ENCODE peak calls at places on chromosomes 2 and 18, in eight cellular contexts. P is cardiac muscle cell, Q is IMR-90, B is lower lobe of right lung, T is right lobe of liver, G is GM23338, A is ascending aorta, U is HCT116. N is an unnamed sample.

GRCh38 chr2:199457147-199458016 is at the start of gene SATB2:
- DNase-seq in Q (peak), T (no peak), A (no peak), B (peak), G (no peak), P (peak), U (peak), N (peak)

GRCh38 chr2:235343156-235343774 is 150.6 kb upstream of the AGAP1 start:
- DNase-seq in P (no peak), U (no peak), B (no peak), Q (no peak), G (no peak), T (no peak), A (no peak), N (no peak)

GRCh38 chr2:199131256-199131655 is 326.5 kb downstream of the SATB2 start:
- DNase-seq in B (no peak), A (no peak), U (no peak), P (peak), T (no peak), G (peak), Q (no peak), N (no peak)

GRCh38 chr2:127453392-127454171 is 35.4 kb downstream of the PROC start:
- DNase-seq in G (peak), T (no peak), B (no peak), A (no peak), Q (no peak), U (no peak), P (peak), N (no peak)

GRCh38 chr2:30514134-30514860 is 67.3 kb downstream of the LCLAT1 start:
- DNase-seq in A (no peak), G (peak), Q (peak), U (no peak), P (peak), B (no peak), T (no peak), N (no peak)

GRCh38 chr18:67483237-67483636 is 33.3 kb downstream of the DSEL start:
- DNase-seq in Q (no peak), A (no peak), G (no peak), B (no peak), U (no peak), T (peak), P (no peak), N (no peak)

GRCh38 chr2:26400723-26401122 is 997 bp upstream of the DRC1 start:
- DNase-seq in T (no peak), B (no peak), Q (no peak), U (no peak), P (no peak), G (no peak), A (no peak), N (peak)

GRCh38 chr2:218733615-218734021 is 23.0 kb downstream of the TTLL4 start:
- DNase-seq in G (no peak), U (no peak), B (peak), Q (peak), A (peak), P (no peak), T (peak), N (no peak)

GRCh38 chr2:9002637-9003365 is 683 bp downstream of the MBOAT2 start:
- DNase-seq in T (peak), Q (no peak), B (peak), A (no peak), U (no peak), G (peak), P (peak), N (peak)

GRCh38 chr2:237735762-237736161 is 62.8 kb upstream of the RBM44 start:
- DNase-seq in U (no peak), G (no peak), T (no peak), P (no peak), B (no peak), A (no peak), Q (no peak), N (no peak)

GRCh38 chr18:63444567-63444966 is 22.3 kb upstream of the VPS4B start:
- DNase-seq in G (no peak), A (no peak), Q (peak), U (no peak), P (no peak), T (no peak), B (no peak), N (peak)

GRCh38 chr2:28695245-28695647 is 56.4 kb upstream of the PPP1CB start:
- DNase-seq in B (no peak), T (no peak), Q (no peak), A (no peak), G (peak), U (no peak), P (peak), N (no peak)

GRCh38 chr2:42984081-42984480 is 191.7 kb upstream of the HAAO start:
- DNase-seq in U (no peak), T (no peak), G (no peak), P (no peak), A (no peak), Q (no peak), B (no peak), N (no peak)

GRCh38 chr2:151669585-151670081 is 64.6 kb downstream of the NEB start:
- DNase-seq in U (no peak), T (no peak), Q (no peak), B (no peak), P (peak), G (peak), A (no peak), N (no peak)

GRCh38 chr2:224175538-224175937 is 136.5 kb upstream of the SERPINE2 start:
- DNase-seq in Q (no peak), A (no peak), G (no peak), P (no peak), B (no peak), U (no peak), T (no peak), N (no peak)

GRCh38 chr2:163157411-163157810 is 318.8 kb upstream of the KCNH7 start:
- DNase-seq in P (no peak), U (no peak), G (no peak), A (no peak), T (no peak), Q (peak), B (no peak), N (no peak)

GRCh38 chr2:55916473-55917049 is 7.0 kb downstream of the EFEMP1 start:
- DNase-seq in B (no peak), P (no peak), G (no peak), T (no peak), A (no peak), Q (peak), U (no peak), N (no peak)

GRCh38 chr18:26233208-26233607 is 7.0 kb downstream of the TAF4B start:
- DNase-seq in P (no peak), A (no peak), B (no peak), Q (no peak), U (no peak), T (no peak), G (peak), N (no peak)

GRCh38 chr2:203584784-203585183 is 49.7 kb upstream of the RAPH1 start:
- DNase-seq in G (no peak), U (no peak), B (no peak), A (no peak), P (no peak), T (no peak), Q (no peak), N (no peak)

GRCh38 chr2:120949027-120949956 is 213.6 kb downstream of the GLI2 start:
- DNase-seq in U (no peak), B (no peak), A (no peak), P (peak), T (no peak), Q (no peak), G (peak), N (no peak)

GRCh38 chr2:128306931-128307460 is 11.7 kb downstream of the HS6ST1 start:
- DNase-seq in A (no peak), T (peak), B (peak), U (no peak), P (no peak), Q (no peak), G (no peak), N (no peak)

GRCh38 chr18:3151379-3152264 is 68.1 kb downstream of the MYOM1 start:
- DNase-seq in Q (peak), T (no peak), A (no peak), B (no peak), U (no peak), P (peak), G (peak), N (peak)

GRCh38 chr18:68148862-68149261 is 566.0 kb downstream of the TMX3 start:
- DNase-seq in U (no peak), B (no peak), G (peak), T (no peak), A (no peak), Q (no peak), P (no peak), N (no peak)

GRCh38 chr2:239831272-239831731 is 193.8 kb downstream of the NDUFA10 start:
- DNase-seq in A (no peak), G (peak), Q (no peak), U (no peak), B (no peak), T (no peak), P (no peak), N (no peak)

GRCh38 chr2:26585100-26585499 is 56.1 kb downstream of the CIB4 start:
- DNase-seq in P (no peak), G (no peak), B (no peak), A (no peak), T (no peak), Q (no peak), U (no peak), N (no peak)

GRCh38 chr2:13005761-13006336 is 289.1 kb downstream of the TRIB2 start:
- DNase-seq in G (no peak), Q (peak), P (no peak), A (no peak), B (no peak), T (no peak), U (no peak), N (no peak)

GRCh38 chr2:165015052-165015642 is 59.8 kb upstream of the SLC38A11 start:
- DNase-seq in U (peak), G (peak), Q (peak), P (peak), T (peak), B (peak), A (no peak), N (peak)

GRCh38 chr2:42659601-42660000 is 91.2 kb downstream of the MTA3 start:
- DNase-seq in U (no peak), G (peak), A (no peak), B (no peak), Q (no peak), P (no peak), T (no peak), N (no peak)

GRCh38 chr18:35117951-35118411 is 76.8 kb downstream of the MAPRE2 start:
- DNase-seq in U (no peak), G (no peak), T (peak), Q (peak), B (no peak), P (peak), A (no peak), N (no peak)

GRCh38 chr2:232028631-232029030 is 67.1 kb downstream of the DIS3L2 start:
- DNase-seq in Q (peak), U (no peak), G (no peak), P (no peak), A (no peak), T (no peak), B (no peak), N (no peak)

GRCh38 chr18:67477522-67477921 is 39.0 kb downstream of the DSEL start:
- DNase-seq in A (no peak), T (no peak), Q (no peak), B (no peak), P (no peak), G (no peak), U (no peak), N (no peak)

DNA sequence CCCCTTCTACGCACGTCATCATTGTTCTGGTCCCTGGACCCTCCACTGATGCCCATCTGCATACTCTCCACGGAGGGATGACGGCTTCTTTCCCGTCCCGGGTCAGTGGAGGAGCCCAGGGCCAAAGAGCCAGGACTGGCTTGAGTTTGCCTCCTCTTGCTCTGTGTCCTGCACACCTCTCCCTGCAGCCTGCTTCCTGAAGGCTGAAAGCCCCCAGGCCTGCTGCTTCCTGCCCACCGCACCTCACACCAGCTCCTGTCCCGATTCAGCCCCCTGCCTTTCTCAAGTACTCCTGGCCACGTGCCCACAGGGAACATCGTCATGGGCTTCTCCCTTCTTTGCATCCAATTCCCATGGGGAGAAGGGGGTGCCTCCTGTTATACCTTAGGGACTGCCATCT is 7.1 kb downstream of the ADCY3 start:
- DNase-seq in B (no peak), P (no peak), G (no peak), Q (no peak), T (no peak), U (no peak), A (no peak), N (no peak)
- H3K27ac ChIP-seq in B (no peak), P (no peak), G (no peak), Q (peak), T (no peak), U (no peak), A (no peak), N (no peak)

DNA sequence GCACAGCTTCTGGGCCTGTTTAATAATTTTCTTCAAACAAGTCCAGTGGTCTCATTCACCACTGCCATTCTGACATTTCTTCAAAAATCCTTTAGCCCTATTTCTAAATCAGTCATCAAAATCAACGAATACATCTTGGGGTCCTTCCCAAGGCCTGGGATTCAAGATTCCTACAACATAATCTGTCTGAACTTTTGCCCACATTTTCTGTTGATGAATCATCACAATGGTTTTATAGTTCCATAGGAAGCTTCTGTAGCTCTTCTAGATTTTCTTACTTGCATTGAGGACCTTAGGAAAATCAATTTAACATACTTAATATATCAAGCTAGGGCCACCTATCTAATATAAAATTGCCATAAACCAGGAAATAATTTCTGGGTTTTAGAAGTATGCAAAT is 811.8 kb upstream of the ACVR2A start:
- DNase-seq in G (no peak), P (no peak), A (no peak), T (no peak), B (no peak), U (no peak), Q (no peak), N (no peak)
- TF ChIP-seq CTCF in G (no peak), P (no peak), A (no peak), T (no peak), B (no peak), U (no peak), Q (no peak), N (no peak)

GRCh38 chr2:24304621-24305020 is 55.7 kb downstream of the ITSN2 start:
- DNase-seq in B (no peak), P (peak), G (no peak), Q (peak), T (no peak), A (no peak), U (no peak), N (no peak)
- H3K27ac ChIP-seq in B (peak), P (peak), G (no peak), Q (peak), T (no peak), A (peak), U (no peak), N (no peak)

GRCh38 chr18:50661013-50661412 is 101.1 kb downstream of the MAPK4 start:
- DNase-seq in T (no peak), U (no peak), Q (no peak), B (no peak), P (no peak), A (no peak), G (no peak), N (no peak)

GRCh38 chr18:50662177-50662576 is 102.3 kb downstream of the MAPK4 start:
- DNase-seq in Q (peak), P (no peak), G (peak), T (no peak), A (no peak), B (no peak), U (peak), N (no peak)

GRCh38 chr18:50656841-50657470 is 97.1 kb downstream of the MAPK4 start:
- DNase-seq in B (no peak), A (no peak), P (no peak), U (no peak), Q (no peak), T (no peak), G (no peak), N (no peak)

GRCh38 chr18:50658601-50659000 is 98.7 kb downstream of the MAPK4 start:
- DNase-seq in A (no peak), T (no peak), G (no peak), Q (no peak), P (no peak), U (no peak), B (no peak), N (no peak)

GRCh38 chr18:50659091-50660003 is 99.5 kb downstream of the MAPK4 start:
- DNase-seq in T (no peak), U (peak), A (no peak), B (no peak), P (peak), Q (peak), G (no peak), N (peak)
- TF ChIP-seq CTCF in T (no peak), U (peak), A (no peak), B (no peak), P (peak), Q (no peak), G (peak), N (no peak)

GRCh38 chr2:84906108-84906899 is 848 bp downstream of the TMSB10 start:
- DNase-seq in Q (no peak), A (no peak), B (peak), U (no peak), P (peak), G (no peak), T (peak), N (no peak)
- H3K27ac ChIP-seq in Q (peak), A (peak), B (peak), U (peak), P (peak), G (peak), T (peak), N (peak)

DNA sequence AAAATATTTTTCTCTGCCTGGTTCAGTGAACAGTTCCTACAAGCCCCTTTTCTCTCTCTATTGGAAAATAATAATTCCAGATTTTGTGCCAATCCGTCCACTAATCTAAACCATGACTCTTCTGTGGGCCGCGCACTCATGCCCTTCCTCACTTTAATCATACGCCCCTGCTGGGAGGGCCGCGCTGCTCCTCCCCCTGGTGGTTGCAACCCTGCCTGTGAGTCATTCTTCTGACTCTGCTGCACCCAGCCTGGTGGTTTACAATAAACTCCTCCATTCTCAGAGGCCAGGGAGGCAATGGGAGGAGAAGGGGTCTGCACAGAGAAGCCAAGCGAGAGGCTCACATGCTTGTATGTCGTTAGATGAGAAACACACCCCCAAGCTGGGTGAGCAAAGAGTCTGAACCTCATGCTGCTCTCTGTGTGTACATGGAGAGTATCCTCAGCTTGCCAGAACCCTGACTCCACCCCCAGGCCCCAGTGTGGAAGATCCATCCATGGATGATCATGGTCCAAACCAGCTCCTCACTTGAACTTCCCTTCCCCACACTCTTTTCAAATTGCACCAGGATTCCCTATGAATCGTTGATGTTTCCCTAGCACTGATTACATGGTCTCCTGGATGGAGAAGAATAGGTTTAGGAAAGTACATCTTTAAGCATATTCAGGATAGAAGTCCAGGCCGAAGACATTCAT is 228.9 kb downstream of the ANKRD30B start:
- DNase-seq in B (no peak), Q (no peak), U (no peak), A (no peak), P (no peak), G (no peak), T (no peak), N (no peak)
- TF ChIP-seq CTCF in B (no peak), Q (no peak), U (no peak), A (no peak), P (no peak), G (no peak), T (no peak), N (no peak)